ENCODE peak calls at places on chromosome 11, in six cellular contexts. N, F, C, D, B and O are unnamed samples.

GRCh38 chr11:32072872-32073661 is 17.8 kb upstream of the RCN1 start:
- DNase-seq in N (no peak), F (no peak), C (no peak), D (no peak), B (peak), O (no peak)

GRCh38 chr11:11534981-11535380 is 86.8 kb downstream of the GALNT18 start:
- DNase-seq in N (no peak), F (no peak), C (peak), D (no peak), B (no peak), O (no peak)

GRCh38 chr11:61874460-61874809 is 16.9 kb downstream of the FADS3 start:
- DNase-seq in N (no peak), F (no peak), C (no peak), D (no peak), B (no peak), O (no peak)

GRCh38 chr11:11313902-11314692 is 39.0 kb downstream of the CSNK2A3 start:
- DNase-seq in N (no peak), F (no peak), C (no peak), D (no peak), B (no peak), O (no peak)

GRCh38 chr11:116774661-116775060 is 1.9 kb upstream of the BUD13 start:
- DNase-seq in N (no peak), F (no peak), C (no peak), D (no peak), B (no peak), O (peak)

GRCh38 chr11:123516238-123516637 is 86.2 kb downstream of the GRAMD1B start:
- DNase-seq in N (no peak), F (no peak), C (no peak), D (no peak), B (no peak), O (no peak)

GRCh38 chr11:13952668-13953067 is 9.9 kb upstream of the SPON1 start:
- DNase-seq in N (no peak), F (no peak), C (no peak), D (no peak), B (no peak), O (no peak)

GRCh38 chr11:126764221-126764620 is 236.3 kb downstream of the KIRREL3 start:
- DNase-seq in N (no peak), F (no peak), C (no peak), D (no peak), B (no peak), O (peak)

GRCh38 chr11:79626135-79626748 is 185.4 kb upstream of the TENM4 start:
- DNase-seq in N (no peak), F (no peak), C (no peak), D (no peak), B (no peak), O (no peak)

GRCh38 chr11:36151933-36152580 is 137.2 kb downstream of the COMMD9 start:
- DNase-seq in N (no peak), F (no peak), C (no peak), D (no peak), B (no peak), O (no peak)

GRCh38 chr11:105582497-105582896 is 27.4 kb upstream of the GRIA4 start:
- DNase-seq in N (no peak), F (no peak), C (no peak), D (no peak), B (no peak), O (no peak)

GRCh38 chr11:111367411-111368284 is 11.4 kb downstream of the POU2AF1 start:
- DNase-seq in N (no peak), F (no peak), C (no peak), D (no peak), B (no peak), O (no peak)

GRCh38 chr11:33689506-33689905 is 11.1 kb downstream of the C11orf91 start:
- DNase-seq in N (no peak), F (no peak), C (no peak), D (no peak), B (no peak), O (no peak)

GRCh38 chr11:109911488-109911887 is 181.7 kb upstream of the ZC3H12C start:
- DNase-seq in N (no peak), F (no peak), C (no peak), D (no peak), B (no peak), O (no peak)

GRCh38 chr11:75191330-75191717 is 40.4 kb downstream of the SLCO2B1 start:
- DNase-seq in N (no peak), F (no peak), C (no peak), D (no peak), B (peak), O (no peak)

GRCh38 chr11:75145196-75145971 is 5.5 kb upstream of the SLCO2B1 start:
- DNase-seq in N (no peak), F (no peak), C (peak), D (no peak), B (no peak), O (no peak)

GRCh38 chr11:8290122-8290810 is 26.6 kb upstream of the LMO1 start:
- DNase-seq in N (no peak), F (no peak), C (no peak), D (no peak), B (no peak), O (no peak)

GRCh38 chr11:4695442-4695841 is 2.2 kb downstream of the OR51E2 start:
- DNase-seq in N (no peak), F (no peak), C (no peak), D (no peak), B (no peak), O (no peak)

GRCh38 chr11:96317576-96317975 is 25.4 kb downstream of the MAML2 start:
- DNase-seq in N (no peak), F (no peak), C (no peak), D (no peak), B (no peak), O (no peak)

GRCh38 chr11:133153031-133153430 is 379.3 kb downstream of the OPCML start:
- DNase-seq in N (no peak), F (no peak), C (peak), D (no peak), B (no peak), O (no peak)

GRCh38 chr11:46036969-46037368 is 84.3 kb downstream of the PHF21A start:
- DNase-seq in N (no peak), F (no peak), C (no peak), D (no peak), B (no peak), O (no peak)

GRCh38 chr11:129067454-129067853 is 124.7 kb downstream of the ARHGAP32 start:
- DNase-seq in N (no peak), F (no peak), C (no peak), D (no peak), B (no peak), O (no peak)

GRCh38 chr11:62806611-62807121 is 1.4 kb upstream of the NXF1 start:
- DNase-seq in N (no peak), F (no peak), C (peak), D (no peak), B (no peak), O (peak)

GRCh38 chr11:66880484-66881211 is 23.8 kb downstream of the LRFN4 start:
- DNase-seq in N (no peak), F (peak), C (peak), D (no peak), B (no peak), O (no peak)

GRCh38 chr11:127017482-127017881 is 16.9 kb upstream of the KIRREL3 start:
- DNase-seq in N (peak), F (no peak), C (no peak), D (peak), B (peak), O (no peak)

GRCh38 chr11:44484211-44484610 is 81.3 kb upstream of the CD82 start:
- DNase-seq in N (peak), F (no peak), C (no peak), D (no peak), B (peak), O (peak)